ENCODE peak calls at places on chromosomes 7 and 10, in eight cellular contexts. One of them, this sample, is unnamed.

GRCh38 chr7:27345164-27345887 is 102.7 kb downstream of the EVX1 start:
- DNase-seq in activated CD8-positive, alpha-beta memory T cell treated with anti-CD3 and anti-CD28 coated beads for 24 hours: no peak
- DNase-seq in GM13977: no peak
- DNase-seq in NCI-H146: no peak
- DNase-seq in choroid plexus epithelial cell: no peak
- DNase-seq in cardiac muscle cell: no peak
- DNase-seq in A549: no peak
- DNase-seq in HEK293T: no peak
- DNase-seq in this sample: no peak

GRCh38 chr10:127894146-127894545 is 1.4 kb upstream of the CLRN3 start:
- DNase-seq in activated CD8-positive, alpha-beta memory T cell treated with anti-CD3 and anti-CD28 coated beads for 24 hours: no peak
- DNase-seq in GM13977: no peak
- DNase-seq in NCI-H146: no peak
- DNase-seq in choroid plexus epithelial cell: no peak
- DNase-seq in cardiac muscle cell: no peak
- DNase-seq in A549: no peak
- DNase-seq in HEK293T: no peak
- DNase-seq in this sample: no peak

GRCh38 chr10:5271526-5271925 is 74.9 kb downstream of the AKR1C4 start:
- DNase-seq in activated CD8-positive, alpha-beta memory T cell treated with anti-CD3 and anti-CD28 coated beads for 24 hours: no peak
- DNase-seq in GM13977: no peak
- DNase-seq in NCI-H146: no peak
- DNase-seq in choroid plexus epithelial cell: no peak
- DNase-seq in cardiac muscle cell: no peak
- DNase-seq in A549: no peak
- DNase-seq in HEK293T: no peak
- DNase-seq in this sample: no peak

GRCh38 chr10:7857259-7857658 is 39.0 kb downstream of the TAF3 start:
- DNase-seq in activated CD8-positive, alpha-beta memory T cell treated with anti-CD3 and anti-CD28 coated beads for 24 hours: no peak
- DNase-seq in GM13977: no peak
- DNase-seq in NCI-H146: no peak
- DNase-seq in choroid plexus epithelial cell: no peak
- DNase-seq in cardiac muscle cell: no peak
- DNase-seq in A549: no peak
- DNase-seq in HEK293T: no peak
- DNase-seq in this sample: no peak

GRCh38 chr7:72335561-72336381 is 76.4 kb downstream of the CALN1 start:
- DNase-seq in activated CD8-positive, alpha-beta memory T cell treated with anti-CD3 and anti-CD28 coated beads for 24 hours: no peak
- DNase-seq in GM13977: no peak
- DNase-seq in NCI-H146: peak
- DNase-seq in choroid plexus epithelial cell: no peak
- DNase-seq in cardiac muscle cell: peak
- DNase-seq in A549: no peak
- DNase-seq in HEK293T: no peak
- DNase-seq in this sample: no peak

GRCh38 chr10:102776779-102777417 is 33.1 kb downstream of the WBP1L start:
- DNase-seq in activated CD8-positive, alpha-beta memory T cell treated with anti-CD3 and anti-CD28 coated beads for 24 hours: no peak
- DNase-seq in GM13977: no peak
- DNase-seq in NCI-H146: no peak
- DNase-seq in choroid plexus epithelial cell: peak
- DNase-seq in cardiac muscle cell: peak
- DNase-seq in A549: peak
- DNase-seq in HEK293T: no peak
- DNase-seq in this sample: no peak

GRCh38 chr7:31890751-31891150 is 179.5 kb downstream of the PDE1C start:
- DNase-seq in activated CD8-positive, alpha-beta memory T cell treated with anti-CD3 and anti-CD28 coated beads for 24 hours: no peak
- DNase-seq in GM13977: no peak
- DNase-seq in NCI-H146: no peak
- DNase-seq in choroid plexus epithelial cell: no peak
- DNase-seq in cardiac muscle cell: no peak
- DNase-seq in A549: no peak
- DNase-seq in HEK293T: no peak
- DNase-seq in this sample: no peak

GRCh38 chr7:100119701-100120517 is 475 bp downstream of the CNPY4 start:
- DNase-seq in activated CD8-positive, alpha-beta memory T cell treated with anti-CD3 and anti-CD28 coated beads for 24 hours: no peak
- DNase-seq in GM13977: peak
- DNase-seq in NCI-H146: peak
- DNase-seq in choroid plexus epithelial cell: peak
- DNase-seq in cardiac muscle cell: peak
- DNase-seq in A549: peak
- DNase-seq in HEK293T: peak
- DNase-seq in this sample: peak

GRCh38 chr10:63456437-63457210 is 9.2 kb downstream of the JMJD1C start:
- DNase-seq in activated CD8-positive, alpha-beta memory T cell treated with anti-CD3 and anti-CD28 coated beads for 24 hours: no peak
- DNase-seq in GM13977: no peak
- DNase-seq in NCI-H146: no peak
- DNase-seq in choroid plexus epithelial cell: peak
- DNase-seq in cardiac muscle cell: no peak
- DNase-seq in A549: no peak
- DNase-seq in HEK293T: no peak
- DNase-seq in this sample: no peak

GRCh38 chr7:112163021-112163310 is 43.2 kb downstream of the DOCK4 start:
- DNase-seq in activated CD8-positive, alpha-beta memory T cell treated with anti-CD3 and anti-CD28 coated beads for 24 hours: no peak
- DNase-seq in GM13977: no peak
- DNase-seq in NCI-H146: no peak
- DNase-seq in choroid plexus epithelial cell: no peak
- DNase-seq in cardiac muscle cell: no peak
- DNase-seq in A549: no peak
- DNase-seq in HEK293T: no peak
- DNase-seq in this sample: no peak

GRCh38 chr10:84540617-84541288 is 212.4 kb downstream of the CCSER2 start:
- DNase-seq in activated CD8-positive, alpha-beta memory T cell treated with anti-CD3 and anti-CD28 coated beads for 24 hours: peak
- DNase-seq in GM13977: peak
- DNase-seq in NCI-H146: peak
- DNase-seq in choroid plexus epithelial cell: peak
- DNase-seq in cardiac muscle cell: peak
- DNase-seq in A549: peak
- DNase-seq in HEK293T: peak
- DNase-seq in this sample: no peak

GRCh38 chr7:19984231-19984632 is 210.8 kb upstream of the TMEM196 start:
- DNase-seq in activated CD8-positive, alpha-beta memory T cell treated with anti-CD3 and anti-CD28 coated beads for 24 hours: no peak
- DNase-seq in GM13977: no peak
- DNase-seq in NCI-H146: peak
- DNase-seq in choroid plexus epithelial cell: no peak
- DNase-seq in cardiac muscle cell: no peak
- DNase-seq in A549: no peak
- DNase-seq in HEK293T: no peak
- DNase-seq in this sample: no peak

GRCh38 chr7:47143344-47143743 is 438.6 kb downstream of the TNS3 start:
- DNase-seq in activated CD8-positive, alpha-beta memory T cell treated with anti-CD3 and anti-CD28 coated beads for 24 hours: no peak
- DNase-seq in GM13977: no peak
- DNase-seq in NCI-H146: no peak
- DNase-seq in choroid plexus epithelial cell: peak
- DNase-seq in cardiac muscle cell: no peak
- DNase-seq in A549: no peak
- DNase-seq in HEK293T: no peak
- DNase-seq in this sample: no peak

GRCh38 chr10:96468845-96469244 is 44.9 kb downstream of the TLL2 start:
- DNase-seq in activated CD8-positive, alpha-beta memory T cell treated with anti-CD3 and anti-CD28 coated beads for 24 hours: no peak
- DNase-seq in GM13977: no peak
- DNase-seq in NCI-H146: no peak
- DNase-seq in choroid plexus epithelial cell: no peak
- DNase-seq in cardiac muscle cell: no peak
- DNase-seq in A549: no peak
- DNase-seq in HEK293T: no peak
- DNase-seq in this sample: no peak

GRCh38 chr10:113030453-113030852 is 80.4 kb downstream of the TCF7L2 start:
- DNase-seq in activated CD8-positive, alpha-beta memory T cell treated with anti-CD3 and anti-CD28 coated beads for 24 hours: no peak
- DNase-seq in GM13977: no peak
- DNase-seq in NCI-H146: no peak
- DNase-seq in choroid plexus epithelial cell: peak
- DNase-seq in cardiac muscle cell: no peak
- DNase-seq in A549: no peak
- DNase-seq in HEK293T: no peak
- DNase-seq in this sample: no peak

GRCh38 chr10:46523881-46524470 is 32.5 kb downstream of the GPRIN2 start:
- DNase-seq in activated CD8-positive, alpha-beta memory T cell treated with anti-CD3 and anti-CD28 coated beads for 24 hours: no peak
- DNase-seq in GM13977: no peak
- DNase-seq in NCI-H146: no peak
- DNase-seq in choroid plexus epithelial cell: peak
- DNase-seq in cardiac muscle cell: no peak
- DNase-seq in A549: peak
- DNase-seq in HEK293T: no peak
- DNase-seq in this sample: no peak

GRCh38 chr7:22563621-22564241 is 63.7 kb upstream of the STEAP1B start:
- DNase-seq in activated CD8-positive, alpha-beta memory T cell treated with anti-CD3 and anti-CD28 coated beads for 24 hours: no peak
- DNase-seq in GM13977: peak
- DNase-seq in NCI-H146: peak
- DNase-seq in choroid plexus epithelial cell: no peak
- DNase-seq in cardiac muscle cell: peak
- DNase-seq in A549: no peak
- DNase-seq in HEK293T: no peak
- DNase-seq in this sample: no peak

GRCh38 chr10:79153753-79154152 is 85.0 kb downstream of the ZMIZ1 start:
- DNase-seq in activated CD8-positive, alpha-beta memory T cell treated with anti-CD3 and anti-CD28 coated beads for 24 hours: no peak
- DNase-seq in GM13977: no peak
- DNase-seq in NCI-H146: no peak
- DNase-seq in choroid plexus epithelial cell: no peak
- DNase-seq in cardiac muscle cell: no peak
- DNase-seq in A549: no peak
- DNase-seq in HEK293T: no peak
- DNase-seq in this sample: no peak

GRCh38 chr10:72379776-72380175 is 25.1 kb upstream of the DNAJB12 start:
- DNase-seq in activated CD8-positive, alpha-beta memory T cell treated with anti-CD3 and anti-CD28 coated beads for 24 hours: no peak
- DNase-seq in GM13977: no peak
- DNase-seq in NCI-H146: no peak
- DNase-seq in choroid plexus epithelial cell: no peak
- DNase-seq in cardiac muscle cell: no peak
- DNase-seq in A549: no peak
- DNase-seq in HEK293T: no peak
- DNase-seq in this sample: no peak

GRCh38 chr10:618229-618989 is 71.1 kb downstream of the DIP2C start:
- DNase-seq in activated CD8-positive, alpha-beta memory T cell treated with anti-CD3 and anti-CD28 coated beads for 24 hours: no peak
- DNase-seq in GM13977: no peak
- DNase-seq in NCI-H146: no peak
- DNase-seq in choroid plexus epithelial cell: no peak
- DNase-seq in cardiac muscle cell: peak
- DNase-seq in A549: no peak
- DNase-seq in HEK293T: no peak
- DNase-seq in this sample: no peak

GRCh38 chr10:68154211-68154497 is 44.9 kb downstream of the MYPN start:
- DNase-seq in activated CD8-positive, alpha-beta memory T cell treated with anti-CD3 and anti-CD28 coated beads for 24 hours: no peak
- DNase-seq in GM13977: no peak
- DNase-seq in NCI-H146: no peak
- DNase-seq in choroid plexus epithelial cell: peak
- DNase-seq in cardiac muscle cell: peak
- DNase-seq in A549: peak
- DNase-seq in HEK293T: no peak
- DNase-seq in this sample: peak

GRCh38 chr7:156327916-156328315 is 312.7 kb upstream of the RNF32 start:
- DNase-seq in activated CD8-positive, alpha-beta memory T cell treated with anti-CD3 and anti-CD28 coated beads for 24 hours: no peak
- DNase-seq in GM13977: no peak
- DNase-seq in NCI-H146: no peak
- DNase-seq in choroid plexus epithelial cell: no peak
- DNase-seq in cardiac muscle cell: no peak
- DNase-seq in A549: no peak
- DNase-seq in HEK293T: no peak
- DNase-seq in this sample: no peak

GRCh38 chr7:22549051-22549450 is 49.1 kb upstream of the STEAP1B start:
- DNase-seq in activated CD8-positive, alpha-beta memory T cell treated with anti-CD3 and anti-CD28 coated beads for 24 hours: no peak
- DNase-seq in GM13977: no peak
- DNase-seq in NCI-H146: no peak
- DNase-seq in choroid plexus epithelial cell: no peak
- DNase-seq in cardiac muscle cell: no peak
- DNase-seq in A549: no peak
- DNase-seq in HEK293T: no peak
- DNase-seq in this sample: no peak

GRCh38 chr10:86100581-86101061 is 266.0 kb downstream of the GRID1 start:
- DNase-seq in activated CD8-positive, alpha-beta memory T cell treated with anti-CD3 and anti-CD28 coated beads for 24 hours: no peak
- DNase-seq in GM13977: peak
- DNase-seq in NCI-H146: peak
- DNase-seq in choroid plexus epithelial cell: peak
- DNase-seq in cardiac muscle cell: peak
- DNase-seq in A549: peak
- DNase-seq in HEK293T: peak
- DNase-seq in this sample: no peak

GRCh38 chr10:70587045-70587658 is 15.4 kb downstream of the PRF1 start:
- DNase-seq in activated CD8-positive, alpha-beta memory T cell treated with anti-CD3 and anti-CD28 coated beads for 24 hours: peak
- DNase-seq in GM13977: no peak
- DNase-seq in NCI-H146: no peak
- DNase-seq in choroid plexus epithelial cell: no peak
- DNase-seq in cardiac muscle cell: no peak
- DNase-seq in A549: no peak
- DNase-seq in HEK293T: no peak
- DNase-seq in this sample: no peak

GRCh38 chr10:14072541-14072940 is 258.2 kb downstream of the FRMD4A start:
- DNase-seq in activated CD8-positive, alpha-beta memory T cell treated with anti-CD3 and anti-CD28 coated beads for 24 hours: no peak
- DNase-seq in GM13977: no peak
- DNase-seq in NCI-H146: no peak
- DNase-seq in choroid plexus epithelial cell: no peak
- DNase-seq in cardiac muscle cell: no peak
- DNase-seq in A549: no peak
- DNase-seq in HEK293T: no peak
- DNase-seq in this sample: no peak

GRCh38 chr7:114722562-114722961 is 199.3 kb upstream of the MDFIC start:
- DNase-seq in activated CD8-positive, alpha-beta memory T cell treated with anti-CD3 and anti-CD28 coated beads for 24 hours: no peak
- DNase-seq in GM13977: no peak
- DNase-seq in NCI-H146: no peak
- DNase-seq in choroid plexus epithelial cell: no peak
- DNase-seq in cardiac muscle cell: no peak
- DNase-seq in A549: no peak
- DNase-seq in HEK293T: no peak
- DNase-seq in this sample: no peak

GRCh38 chr10:112815238-112816032 is 134.6 kb upstream of the TCF7L2 start:
- DNase-seq in activated CD8-positive, alpha-beta memory T cell treated with anti-CD3 and anti-CD28 coated beads for 24 hours: no peak
- DNase-seq in GM13977: no peak
- DNase-seq in NCI-H146: no peak
- DNase-seq in choroid plexus epithelial cell: peak
- DNase-seq in cardiac muscle cell: no peak
- DNase-seq in A549: peak
- DNase-seq in HEK293T: no peak
- DNase-seq in this sample: no peak